ENCODE peak calls at places on chromosomes 6 and 20, in eight cellular contexts. F is heart left ventricle, I is cardiac muscle cell, C is fibroblast of lung, U is BE2C, V is heart right ventricle, R is pancreas, G is body of pancreas. M is an unnamed sample. For H3K4me1, the result is how much of the 10 kb centered on the place peaks cover.

GRCh38 chr6:31083742-31084354 is 28.5 kb downstream of the C6orf15 start:
- DNase-seq in R (no peak), F (peak), C (peak), V (peak), U (peak), I (peak), G (peak), M (no peak)

GRCh38 chr6:53625315-53625714 is 40.2 kb downstream of the KLHL31 start:
- DNase-seq in F (no peak), V (no peak), I (no peak), G (no peak), U (no peak), R (no peak), C (no peak), M (no peak)

GRCh38 chr20:35329435-35330139 is 37.4 kb upstream of the FAM83C start:
- DNase-seq in C (no peak), F (no peak), V (no peak), U (peak), R (no peak), I (peak), G (no peak), M (no peak)

GRCh38 chr6:143299253-143300166 is 151.0 kb downstream of the ADAT2 start:
- DNase-seq in I (no peak), F (no peak), V (no peak), C (no peak), G (no peak), U (no peak), R (no peak), M (no peak)

GRCh38 chr6:85362652-85363310 is 87.1 kb upstream of the NT5E start:
- DNase-seq in F (no peak), U (no peak), G (no peak), R (no peak), V (no peak), I (no peak), C (peak), M (no peak)

GRCh38 chr20:13458860-13459451 is 179.8 kb downstream of the TASP1 start:
- DNase-seq in U (peak), G (peak), C (peak), V (no peak), F (no peak), R (no peak), I (peak), M (no peak)

GRCh38 chr6:152976749-152977148 is 6.1 kb downstream of the FBXO5 start:
- DNase-seq in C (no peak), R (no peak), I (peak), U (no peak), F (no peak), G (no peak), V (no peak), M (no peak)

GRCh38 chr6:17987576-17988421 is at the start of gene KIF13A:
- DNase-seq in G (peak), U (peak), V (peak), F (peak), C (peak), R (peak), I (peak), M (peak)

GRCh38 chr20:9400371-9401025 is 113.9 kb upstream of the LAMP5 start:
- DNase-seq in C (peak), F (no peak), V (no peak), G (no peak), I (no peak), U (no peak), R (no peak), M (no peak)

GRCh38 chr6:6196762-6197161 is 123.7 kb downstream of the F13A1 start:
- DNase-seq in G (no peak), V (no peak), I (no peak), R (no peak), F (no peak), U (no peak), C (no peak), M (no peak)

GRCh38 chr6:46655803-46656202 is 3.0 kb downstream of the SLC25A27 start:
- DNase-seq in G (no peak), F (no peak), R (no peak), C (no peak), V (no peak), I (peak), U (peak), M (no peak)

GRCh38 chr6:106858653-106859092 is 115.9 kb downstream of the CD24 start:
- DNase-seq in G (peak), V (no peak), F (no peak), I (no peak), C (peak), R (no peak), U (no peak), M (no peak)

GRCh38 chr6:25219147-25219546 is 60.0 kb upstream of the CARMIL1 start:
- DNase-seq in R (no peak), F (no peak), V (no peak), G (no peak), I (no peak), U (no peak), C (no peak), M (no peak)

GRCh38 chr6:153207617-153208016 is 76.5 kb upstream of the RGS17 start:
- DNase-seq in R (no peak), C (peak), F (no peak), I (no peak), U (no peak), V (no peak), G (no peak), M (no peak)

GRCh38 chr6:65633516-65633915 is 73.5 kb downstream of the EYS start:
- DNase-seq in I (peak), G (no peak), U (no peak), F (no peak), C (no peak), R (no peak), V (no peak), M (no peak)

GRCh38 chr6:90028080-90028778 is 134.0 kb downstream of the GJA10 start:
- DNase-seq in G (no peak), R (no peak), U (no peak), F (no peak), I (no peak), V (no peak), C (peak), M (no peak)

GRCh38 chr6:43290905-43291355 is 7.1 kb upstream of the SLC22A7 start:
- DNase-seq in F (no peak), R (peak), G (no peak), U (no peak), V (no peak), C (no peak), I (no peak), M (no peak)

GRCh38 chr6:141169419-141169818 is 963.3 kb upstream of the GJE1 start:
- DNase-seq in C (peak), F (no peak), G (no peak), R (no peak), U (no peak), I (peak), V (no peak), M (no peak)

GRCh38 chr20:17824676-17825224 is 125.0 kb downstream of the BANF2 start:
- DNase-seq in V (no peak), U (no peak), R (no peak), F (peak), I (no peak), G (no peak), C (no peak), M (no peak)

GRCh38 chr20:39876974-39877615 is 811.9 kb downstream of the MAFB start:
- DNase-seq in F (no peak), V (no peak), R (no peak), U (no peak), I (no peak), C (peak), G (peak), M (no peak)

GRCh38 chr6:1821188-1822183 is 211.8 kb downstream of the FOXC1 start:
- DNase-seq in U (no peak), R (no peak), G (no peak), I (peak), V (peak), F (no peak), C (peak), M (no peak)

GRCh38 chr6:91480397-91480796 is 893.5 kb upstream of the MAP3K7 start:
- DNase-seq in C (no peak), U (no peak), V (no peak), G (no peak), I (no peak), R (no peak), F (no peak), M (no peak)
- TF ChIP-seq CTCF in C (no peak), U (no peak), V (no peak), G (no peak), I (no peak), R (no peak), F (no peak), M (no peak)

GRCh38 chr20:53657732-53658131 is 64.1 kb upstream of the ZNF217 start:
- DNase-seq in C (no peak), U (no peak), V (no peak), R (no peak), F (no peak), G (no peak), I (no peak), M (no peak)
- H3K4me1 ChIP-seq in C (under half), U (under half), V (under half), R (under half), F (half or more), G (under half), I (under half), M (under half)

DNA sequence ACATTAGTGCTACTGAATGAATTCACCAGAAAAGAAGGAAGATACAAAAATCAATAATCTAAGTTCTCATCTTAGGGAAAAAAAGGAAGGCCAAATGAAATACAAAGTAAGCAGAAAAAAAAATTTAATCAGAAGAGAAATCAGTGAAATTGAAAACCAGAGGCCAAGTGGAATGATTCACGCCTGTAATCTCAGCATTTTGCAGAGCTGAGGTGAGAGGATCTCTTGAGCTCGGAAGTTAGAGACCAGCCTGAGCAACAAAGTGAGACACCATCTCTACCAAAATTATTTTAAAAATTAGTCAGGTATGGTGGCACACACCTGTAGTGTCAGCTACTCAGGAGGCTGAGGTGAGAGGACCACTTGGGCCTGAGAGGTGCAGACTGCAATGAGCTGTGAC is 21.2 kb upstream of the ASF1A start:
- DNase-seq in G (no peak), C (peak), U (no peak), F (no peak), R (no peak), I (peak), V (no peak), M (no peak)
- TF ChIP-seq CTCF in G (no peak), C (no peak), U (no peak), F (no peak), R (no peak), I (no peak), V (no peak), M (no peak)

GRCh38 chr20:1669304-1669703 is 11.7 kb upstream of the SIRPG start:
- DNase-seq in G (no peak), U (no peak), V (peak), F (peak), I (no peak), R (no peak), C (peak), M (no peak)

GRCh38 chr20:1665345-1665744 is 7.8 kb upstream of the SIRPG start:
- DNase-seq in U (no peak), C (no peak), F (no peak), R (no peak), I (no peak), V (no peak), G (no peak), M (no peak)

GRCh38 chr20:1666802-1667201 is 9.2 kb upstream of the SIRPG start:
- DNase-seq in F (no peak), V (no peak), C (no peak), U (no peak), G (no peak), R (no peak), I (no peak), M (no peak)

GRCh38 chr20:1664911-1665310 is 7.3 kb upstream of the SIRPG start:
- DNase-seq in V (no peak), U (no peak), F (no peak), I (no peak), R (no peak), G (no peak), C (no peak), M (no peak)

DNA sequence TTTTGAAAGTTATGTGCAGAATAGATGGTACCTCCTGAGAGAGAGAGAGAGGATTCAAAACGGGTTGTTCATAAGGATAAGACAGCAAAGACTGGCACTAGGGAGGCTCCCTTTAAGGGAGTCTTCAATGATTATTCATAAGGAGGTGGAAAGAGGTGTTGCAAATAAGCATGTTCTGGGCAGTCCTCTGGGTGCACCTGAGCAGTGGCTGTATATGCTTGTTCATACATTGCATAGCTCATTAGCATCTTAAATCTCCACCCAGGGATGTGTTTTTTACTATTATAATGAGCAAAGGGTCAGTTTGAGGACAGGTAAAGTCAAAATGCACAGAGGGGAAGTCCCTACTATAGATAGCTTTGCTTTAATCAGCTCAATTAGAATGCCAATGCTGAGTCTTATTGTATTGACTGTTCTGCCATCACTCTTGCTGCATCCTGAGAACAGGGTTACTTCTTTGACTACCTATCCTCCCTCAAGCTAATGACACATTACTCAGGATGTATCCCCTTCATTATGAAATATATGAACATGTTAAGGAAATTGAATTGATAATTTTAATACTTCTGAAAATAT is 10.0 kb upstream of the SIRPG start:
- DNase-seq in C (no peak), I (no peak), R (no peak), G (no peak), F (no peak), U (no peak), V (no peak), M (no peak)
- H3K4me1 ChIP-seq in C (under half), I (under half), R (under half), G (under half), F (under half), U (under half), V (under half), M (under half)

GRCh38 chr6:127554435-127555006 is 22.5 kb upstream of the C6orf58 start:
- DNase-seq in G (peak), R (no peak), C (peak), V (no peak), F (no peak), U (peak), I (peak), M (no peak)
- TF ChIP-seq CTCF in G (peak), R (no peak), C (peak), V (peak), F (peak), U (peak), I (peak), M (no peak)

GRCh38 chr20:44075950-44076232 is 111.1 kb downstream of the JPH2 start:
- DNase-seq in G (no peak), C (no peak), F (no peak), U (no peak), V (no peak), R (no peak), I (no peak), M (no peak)
- H3K4me1 ChIP-seq in G (under half), C (under half), F (under half), U (under half), V (under half), R (under half), I (under half), M (under half)

DNA sequence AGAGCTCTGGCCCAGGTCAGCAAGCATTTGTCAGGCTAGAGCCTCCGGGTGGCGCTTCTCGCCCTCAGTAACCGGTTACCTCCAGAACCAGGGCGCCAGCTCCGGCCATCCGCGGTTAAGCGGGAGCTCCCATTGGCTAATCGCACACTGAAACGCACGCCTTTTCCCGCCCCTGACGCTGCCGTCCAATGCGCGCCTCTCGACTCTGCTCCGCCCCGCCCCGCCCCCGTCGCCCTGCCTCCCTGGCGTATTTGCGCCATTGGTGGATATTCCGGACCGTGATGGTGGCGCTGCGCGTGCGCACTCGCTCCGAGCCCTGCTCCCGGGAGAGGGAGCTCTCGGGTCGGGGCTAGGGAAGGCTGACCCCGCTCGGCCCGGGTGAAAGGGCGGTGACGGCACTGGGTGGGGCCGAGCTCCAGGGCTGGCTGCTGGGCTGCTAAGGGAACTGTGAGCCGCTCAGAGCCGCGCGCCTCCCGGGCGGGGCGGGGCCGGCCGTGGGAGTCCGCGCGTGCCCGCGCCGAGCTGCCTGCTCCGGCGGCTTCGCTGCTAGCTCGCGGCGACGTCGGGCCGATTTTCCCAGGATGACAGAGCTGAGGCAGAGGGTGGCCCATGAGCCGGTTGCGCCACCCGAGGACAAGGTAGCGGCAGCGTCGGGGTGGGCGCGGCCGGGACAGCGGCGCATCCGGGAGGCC is at the start of gene CDS2:
- DNase-seq in F (peak), V (peak), C (peak), I (peak), R (peak), U (peak), G (peak), M (peak)
- TF ChIP-seq CTCF in F (peak), V (peak), C (peak), I (peak), R (peak), U (peak), G (peak), M (peak)

GRCh38 chr6:139777202-139777970 is 402.9 kb upstream of the CITED2 start:
- DNase-seq in V (no peak), F (no peak), G (peak), I (no peak), C (no peak), U (peak), R (peak), M (no peak)
- H3K4me1 ChIP-seq in V (under half), F (under half), G (under half), I (under half), C (under half), U (under half), R (under half), M (under half)